ENCODE peak calls at places on chromosomes 7 and 10, in seven cellular contexts. O is keratinocyte, T is lower lobe of right lung, R is OCI-LY7, K is fibroblast of lung, S is aorta, V is heart left ventricle. W is an unnamed sample. For H3K4me1, the result is how much of the 10 kb centered on the place peaks cover.

GRCh38 chr7:12297709-12298108 is 86.6 kb downstream of the TMEM106B start:
- DNase-seq in V (no peak), O (no peak), K (no peak), T (no peak), S (no peak), R (no peak), W (no peak)

GRCh38 chr10:10044959-10045764 is 972.5 kb upstream of the CELF2 start:
- DNase-seq in T (no peak), K (no peak), R (peak), V (no peak), O (no peak), S (no peak), W (no peak)

GRCh38 chr10:76970795-76971519 is 666.7 kb downstream of the KCNMA1 start:
- DNase-seq in K (no peak), V (no peak), O (no peak), R (no peak), T (no peak), S (no peak), W (no peak)

GRCh38 chr7:32037650-32038198 is 32.5 kb downstream of the PDE1C start:
- DNase-seq in K (no peak), T (no peak), R (no peak), S (no peak), V (no peak), O (no peak), W (no peak)

GRCh38 chr7:149690688-149691446 is 82.5 kb downstream of the ZNF467 start:
- DNase-seq in K (peak), R (no peak), O (peak), S (no peak), V (no peak), T (no peak), W (no peak)

GRCh38 chr10:71229726-71230655 is 17.6 kb downstream of the UNC5B start:
- DNase-seq in O (no peak), R (no peak), V (no peak), S (peak), K (no peak), T (peak), W (no peak)

GRCh38 chr10:132946806-132947530 is 4.6 kb upstream of the CFAP46 start:
- DNase-seq in T (no peak), V (no peak), R (no peak), K (no peak), O (no peak), S (no peak), W (no peak)

GRCh38 chr7:43300121-43300520 is 187.7 kb downstream of the HECW1 start:
- DNase-seq in R (no peak), O (no peak), V (no peak), K (no peak), T (no peak), S (no peak), W (no peak)

GRCh38 chr10:34181545-34182300 is 633.4 kb downstream of the PARD3 start:
- DNase-seq in K (peak), V (peak), R (no peak), T (no peak), S (no peak), O (no peak), W (no peak)

GRCh38 chr10:2077231-2077630 is 339.9 kb upstream of the ADARB2 start:
- DNase-seq in R (no peak), T (no peak), O (no peak), V (no peak), K (no peak), S (no peak), W (no peak)

GRCh38 chr10:29130190-29130673 is 158.6 kb upstream of the LYZL1 start:
- DNase-seq in T (no peak), R (peak), O (no peak), V (no peak), K (peak), S (no peak), W (no peak)

GRCh38 chr7:28629216-28629848 is 217.0 kb downstream of the CREB5 start:
- DNase-seq in R (no peak), T (no peak), V (peak), O (no peak), S (no peak), K (peak), W (no peak)

GRCh38 chr7:93973134-93973533 is 31.0 kb downstream of the BET1 start:
- DNase-seq in R (no peak), V (no peak), K (no peak), O (no peak), S (no peak), T (no peak), W (no peak)

GRCh38 chr10:128268015-128268722 is 141.9 kb upstream of the MKI67 start:
- DNase-seq in O (no peak), R (peak), S (no peak), K (peak), V (no peak), T (no peak), W (no peak)

GRCh38 chr10:91127341-91128082 is 93.0 kb upstream of the PCGF5 start:
- DNase-seq in K (no peak), T (no peak), S (no peak), O (no peak), V (no peak), R (no peak), W (no peak)

GRCh38 chr7:28903779-28904538 is 54.2 kb downstream of the TRIL start:
- DNase-seq in T (no peak), O (no peak), V (no peak), R (no peak), K (peak), S (no peak), W (no peak)

GRCh38 chr7:133528796-133529195 is 275.9 kb downstream of the EXOC4 start:
- DNase-seq in O (no peak), V (no peak), R (no peak), K (no peak), T (no peak), S (no peak), W (no peak)

GRCh38 chr10:112280205-112280921 is 2.8 kb upstream of the TECTB start:
- DNase-seq in S (no peak), R (no peak), O (no peak), T (no peak), V (no peak), K (no peak), W (no peak)

GRCh38 chr10:112278871-112279270 is 4.3 kb upstream of the TECTB start:
- DNase-seq in K (no peak), S (no peak), T (no peak), V (no peak), O (no peak), R (no peak), W (no peak)

GRCh38 chr10:112283100-112283499 is at the start of gene TECTB:
- DNase-seq in K (no peak), S (no peak), O (no peak), R (no peak), T (no peak), V (no peak), W (no peak)

GRCh38 chr10:112282086-112282485 is 1.1 kb upstream of the TECTB start:
- DNase-seq in K (no peak), R (no peak), O (no peak), T (no peak), V (no peak), S (no peak), W (no peak)

GRCh38 chr10:112279482-112279881 is 3.7 kb upstream of the TECTB start:
- DNase-seq in S (no peak), R (no peak), O (no peak), T (no peak), K (no peak), V (no peak), W (no peak)
- H3K27ac ChIP-seq in S (no peak), R (no peak), O (no peak), T (no peak), K (no peak), V (no peak), W (no peak)

DNA sequence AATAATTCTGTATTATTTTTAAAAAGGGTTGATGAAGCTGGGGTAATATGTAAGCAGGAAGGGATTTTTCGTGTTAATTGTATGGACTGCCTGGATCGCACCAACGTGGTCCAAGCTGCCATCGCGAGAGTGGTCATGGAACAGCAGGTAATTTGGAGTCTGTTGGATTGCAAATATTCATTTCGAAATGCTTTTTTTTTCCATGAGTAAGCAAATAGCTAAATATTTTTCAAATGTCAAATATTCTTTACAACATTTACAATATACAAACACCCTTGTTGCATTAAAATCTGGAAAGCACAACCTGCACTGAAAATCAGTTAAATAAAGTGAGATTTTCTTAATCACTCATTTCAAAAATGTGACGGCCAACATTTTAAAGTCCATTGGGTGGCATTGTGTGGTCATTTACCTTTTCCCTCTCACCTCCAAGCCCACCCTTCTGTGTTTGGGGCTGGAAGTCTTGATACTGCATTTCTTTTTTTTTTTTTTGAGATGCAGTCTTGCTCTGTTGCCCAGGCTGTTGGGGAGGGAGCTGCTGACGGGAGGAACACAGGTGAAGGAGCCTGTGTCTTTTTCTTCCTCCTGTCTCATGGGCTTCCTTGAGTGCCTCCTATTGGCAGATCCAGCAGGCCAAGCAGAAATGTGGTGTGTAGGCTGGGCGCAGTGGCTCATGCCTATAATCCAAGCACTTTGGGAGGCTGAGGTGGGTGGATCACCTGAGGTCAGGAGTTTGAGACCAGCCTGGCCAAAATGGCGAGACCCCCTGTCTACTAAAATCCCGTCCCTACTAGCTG is 66.1 kb downstream of the MCMBP start:
- DNase-seq in S (no peak), K (no peak), R (no peak), V (no peak), O (no peak), T (no peak), W (no peak)
- H3K4me1 ChIP-seq in S (under half), K (under half), R (under half), V (under half), O (under half), T (under half), W (under half)

DNA sequence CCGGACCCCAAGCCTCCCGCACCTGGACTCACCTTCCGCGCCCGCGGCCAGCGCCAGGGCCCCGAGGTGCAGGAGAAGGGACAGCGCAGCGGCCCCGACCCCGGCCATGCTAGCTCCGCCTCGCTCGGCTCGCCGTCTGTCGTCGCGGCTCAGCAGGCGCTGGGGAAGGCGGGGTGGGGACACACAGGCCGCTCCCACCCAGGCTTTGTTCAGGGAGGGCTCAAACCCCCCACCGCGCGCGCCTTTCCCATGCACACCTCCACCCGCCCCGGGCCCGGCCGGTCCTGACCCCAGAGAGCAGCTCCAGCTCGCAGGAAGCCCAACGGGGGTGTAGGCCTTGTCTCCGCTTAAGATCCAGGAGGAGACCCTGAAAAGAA is at the start of gene KCP:
- DNase-seq in T (no peak), O (no peak), R (no peak), V (no peak), S (peak), K (no peak), W (peak)
- H3K4me3 ChIP-seq in T (peak), O (no peak), R (no peak), V (peak), S (peak), K (peak), W (peak)

GRCh38 chr10:124624456-124624855 is 119.7 kb downstream of the FAM53B start:
- DNase-seq in K (no peak), O (no peak), R (no peak), V (no peak), S (no peak), T (no peak), W (no peak)
- H3K27ac ChIP-seq in K (no peak), O (no peak), R (no peak), V (peak), S (no peak), T (no peak), W (no peak)

DNA sequence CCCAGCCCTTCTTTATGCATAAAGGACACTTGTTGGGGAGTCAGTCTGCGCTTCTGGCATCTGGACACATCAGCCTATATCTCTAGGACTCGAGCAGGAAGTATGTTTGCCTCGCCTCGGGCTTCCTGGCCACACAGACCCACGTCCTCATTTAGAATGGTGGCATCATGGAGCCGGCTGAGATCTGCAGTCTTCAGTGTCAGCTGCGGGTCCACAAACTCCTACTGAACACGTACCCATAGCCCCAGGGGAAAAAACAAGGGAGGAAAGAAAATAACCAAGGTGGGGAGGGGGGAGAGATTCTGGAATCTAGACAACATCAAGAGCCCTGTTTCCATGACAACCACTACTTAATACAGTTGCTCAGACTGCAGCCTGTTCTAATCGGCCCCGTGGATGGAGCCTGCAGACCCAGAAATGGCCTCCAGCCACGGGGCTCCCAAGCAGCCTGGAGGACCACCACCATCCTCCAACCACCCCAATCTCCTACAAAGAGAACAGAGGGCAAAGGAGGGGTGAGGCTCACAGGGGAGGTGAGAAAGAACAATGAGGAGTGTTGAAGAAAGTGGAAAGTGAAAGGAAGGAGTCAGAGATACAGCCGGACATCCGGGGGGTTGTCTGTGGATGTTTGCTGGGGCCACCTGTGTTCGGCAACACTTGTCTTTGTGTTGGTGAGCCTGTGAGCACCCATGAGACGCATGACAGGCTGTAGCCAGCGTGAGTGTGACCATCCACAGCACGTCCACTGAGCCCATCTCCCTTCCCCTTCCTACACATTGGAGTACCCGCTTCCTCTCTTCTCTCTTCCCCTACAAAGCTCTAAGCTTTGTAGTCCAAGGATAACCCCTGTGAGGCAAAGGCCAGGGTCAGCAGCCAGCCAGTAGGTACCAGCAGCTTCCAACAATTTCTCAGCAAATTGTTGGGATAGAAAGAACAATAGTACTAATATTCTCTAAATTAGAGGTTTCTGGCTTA is 141.0 kb downstream of the PLXNA4 start:
- DNase-seq in O (no peak), R (no peak), T (no peak), V (no peak), K (no peak), S (no peak), W (no peak)
- H3K4me1 ChIP-seq in O (under half), R (under half), T (under half), V (under half), K (under half), S (under half), W (under half)